ENCODE peak calls at places on chromosomes 4 and X, in ten cellular contexts. Z is GM06990; A is posterior cingulate gyrus; X is AG08395; S is AG09309; T is activated naive CD4-positive, alpha-beta T cell; I is midbrain; U is NCI-H748 treated with DMSO at 0.1 percent for 48 hours; J is occipital lobe; M is transverse colon. C is an unnamed sample.

GRCh38 chrX:120308959-120309872 is 2.0 kb downstream of the TMEM255A start:
- DNase-seq in Z (peak), A (no peak), X (peak), S (no peak), T (peak), I (peak), U (peak), J (peak), M (peak), C (peak)

GRCh38 chr4:87589531-87589930 is 18.8 kb upstream of the DSPP start:
- DNase-seq in Z (no peak), A (no peak), X (peak), S (peak), T (no peak), I (no peak), U (no peak), J (no peak), M (no peak), C (peak)

GRCh38 chr4:122863626-122864025 is 37.0 kb downstream of the FGF2 start:
- DNase-seq in Z (no peak), A (no peak), X (no peak), S (no peak), T (no peak), I (no peak), U (no peak), J (no peak), M (no peak), C (no peak)

GRCh38 chr4:84324850-84325249 is 174.2 kb downstream of the NKX6-1 start:
- DNase-seq in Z (no peak), A (no peak), X (no peak), S (no peak), T (no peak), I (no peak), U (peak), J (no peak), M (no peak), C (peak)

GRCh38 chrX:24113161-24113560 is 36.4 kb upstream of the ZFX start:
- DNase-seq in Z (no peak), A (no peak), X (no peak), S (peak), T (no peak), I (no peak), U (no peak), J (no peak), M (no peak), C (peak)

GRCh38 chr4:110091426-110091825 is 107.0 kb downstream of the ELOVL6 start:
- DNase-seq in Z (no peak), A (no peak), X (peak), S (peak), T (no peak), I (no peak), U (no peak), J (no peak), M (no peak), C (peak)

GRCh38 chrX:24154490-24155034 is 5.0 kb downstream of the ZFX start:
- DNase-seq in Z (no peak), A (no peak), X (no peak), S (no peak), T (no peak), I (no peak), U (no peak), J (no peak), M (no peak), C (peak)

GRCh38 chr4:73998040-73999011 is at the start of gene CXCL5:
- DNase-seq in Z (no peak), A (peak), X (peak), S (no peak), T (no peak), I (peak), U (no peak), J (peak), M (peak), C (peak)

GRCh38 chr4:7062816-7063215 is 5.0 kb downstream of the GRPEL1 start:
- DNase-seq in Z (no peak), A (no peak), X (no peak), S (no peak), T (no peak), I (no peak), U (no peak), J (no peak), M (no peak), C (no peak)

GRCh38 chr4:34289489-34289888 is 1954.8 kb downstream of the ARAP2 start:
- DNase-seq in Z (no peak), A (no peak), X (no peak), S (peak), T (no peak), I (no peak), U (no peak), J (no peak), M (no peak), C (peak)

GRCh38 chr4:26000274-26000950 is 86.4 kb downstream of the SMIM20 start:
- DNase-seq in Z (no peak), A (no peak), X (no peak), S (no peak), T (no peak), I (peak), U (no peak), J (no peak), M (no peak), C (peak)

GRCh38 chrX:12403474-12404082 is 265.3 kb downstream of the FRMPD4 start:
- DNase-seq in Z (no peak), A (no peak), X (peak), S (no peak), T (no peak), I (no peak), U (no peak), J (no peak), M (no peak), C (no peak)

GRCh38 chr4:186676531-186677158 is 47.0 kb downstream of the FAT1 start:
- DNase-seq in Z (no peak), A (no peak), X (peak), S (peak), T (no peak), I (no peak), U (no peak), J (no peak), M (no peak), C (peak)

GRCh38 chr4:104491396-104491821 is 3.3 kb downstream of the CXXC4 start:
- DNase-seq in Z (peak), A (peak), X (peak), S (no peak), T (no peak), I (peak), U (no peak), J (peak), M (peak), C (no peak)

GRCh38 chr4:2714071-2714770 is 41.9 kb downstream of the TNIP2 start:
- DNase-seq in Z (no peak), A (no peak), X (peak), S (no peak), T (no peak), I (no peak), U (no peak), J (no peak), M (no peak), C (peak)

GRCh38 chr4:23038626-23039245 is 346.0 kb downstream of the GBA3 start:
- DNase-seq in Z (no peak), A (no peak), X (no peak), S (no peak), T (no peak), I (no peak), U (no peak), J (no peak), M (no peak), C (no peak)

GRCh38 chrX:26871967-26872366 is 591.2 kb downstream of the PPP4R3C start:
- DNase-seq in Z (no peak), A (no peak), X (no peak), S (no peak), T (no peak), I (no peak), U (no peak), J (no peak), M (no peak), C (no peak)

GRCh38 chrX:57285001-57285400 is 1.5 kb upstream of the FAAH2 start:
- DNase-seq in Z (no peak), A (no peak), X (no peak), S (no peak), T (no peak), I (no peak), U (no peak), J (no peak), M (no peak), C (no peak)

C was measured in fibroblast of the aortic adventitia.